ENCODE peak calls at places on chromosomes 7 and 10, in four cellular contexts. One of them, this sample, is unnamed.

GRCh38 chr7:18846765-18847215 is 270.6 kb downstream of the TWIST1 start:
- DNase-seq in GM12878: no peak
- DNase-seq in H1: no peak
- DNase-seq in K562: no peak
- DNase-seq in this sample: no peak

GRCh38 chr7:150402671-150403321 is 23.7 kb downstream of the ZNF775 start:
- DNase-seq in GM12878: no peak
- DNase-seq in K562: no peak
- DNase-seq in H1: no peak
- DNase-seq in this sample: no peak

GRCh38 chr10:21961847-21962246 is 41.7 kb downstream of the DNAJC1 start:
- DNase-seq in K562: peak; percentile 50
- DNase-seq in H1: no peak
- DNase-seq in GM12878: no peak
- DNase-seq in this sample: peak; percentile 10

GRCh38 chr7:41889040-41889439 is 186.2 kb upstream of the INHBA start:
- DNase-seq in K562: no peak
- DNase-seq in GM12878: no peak
- DNase-seq in H1: no peak
- DNase-seq in this sample: no peak

GRCh38 chr7:30920584-30921539 is 9.2 kb downstream of the AQP1 start:
- DNase-seq in H1: peak; percentile 37
- DNase-seq in K562: peak; percentile 67
- DNase-seq in GM12878: no peak
- DNase-seq in this sample: peak; percentile 49

GRCh38 chr7:84042110-84042539 is 152.5 kb downstream of the SEMA3A start:
- DNase-seq in H1: no peak
- DNase-seq in K562: no peak
- DNase-seq in GM12878: no peak
- DNase-seq in this sample: peak; percentile 84

GRCh38 chr7:135664046-135664589 is 1.8 kb downstream of the STMP1 start:
- DNase-seq in K562: peak; percentile 46
- DNase-seq in GM12878: no peak
- DNase-seq in H1: no peak
- DNase-seq in this sample: peak; percentile 72

GRCh38 chr7:28509256-28510021 is 97.1 kb downstream of the CREB5 start:
- DNase-seq in K562: no peak
- DNase-seq in GM12878: peak; percentile 45
- DNase-seq in H1: no peak
- DNase-seq in this sample: no peak

GRCh38 chr10:116026315-116026714 is 246.7 kb downstream of the GFRA1 start:
- DNase-seq in H1: no peak
- DNase-seq in GM12878: no peak
- DNase-seq in K562: no peak
- DNase-seq in this sample: no peak

GRCh38 chr7:95688931-95689453 is 83.4 kb upstream of the DYNC1I1 start:
- DNase-seq in K562: no peak
- DNase-seq in GM12878: no peak
- DNase-seq in H1: no peak
- DNase-seq in this sample: peak; percentile 1

GRCh38 chr7:24501452-24502134 is 71.7 kb upstream of the PALS2 start:
- DNase-seq in GM12878: no peak
- DNase-seq in K562: no peak
- DNase-seq in H1: no peak
- DNase-seq in this sample: no peak

GRCh38 chr10:30185916-30186315 is 126.5 kb upstream of the JCAD start:
- DNase-seq in K562: no peak
- DNase-seq in GM12878: no peak
- DNase-seq in H1: no peak
- DNase-seq in this sample: peak; percentile 90

GRCh38 chr10:6074489-6075301 is 12.5 kb upstream of the IL2RA start:
- DNase-seq in GM12878: no peak
- DNase-seq in H1: no peak
- DNase-seq in K562: no peak
- DNase-seq in this sample: peak; percentile 86

GRCh38 chr7:111855161-111855841 is 293.0 kb upstream of the IMMP2L start:
- DNase-seq in K562: no peak
- DNase-seq in H1: no peak
- DNase-seq in GM12878: peak; percentile 2
- DNase-seq in this sample: peak; percentile 79

GRCh38 chr7:117134885-117135552 is 181.7 kb downstream of the ST7 start:
- DNase-seq in GM12878: no peak
- DNase-seq in K562: no peak
- DNase-seq in H1: no peak
- DNase-seq in this sample: peak; percentile 57

GRCh38 chr10:75345738-75346137 is 55.8 kb downstream of the ZNF503 start:
- DNase-seq in H1: no peak
- DNase-seq in K562: no peak
- DNase-seq in GM12878: no peak
- DNase-seq in this sample: no peak

GRCh38 chr7:30206942-30207341 is 72.2 kb downstream of the MTURN start:
- DNase-seq in K562: no peak
- DNase-seq in GM12878: no peak
- DNase-seq in H1: no peak
- DNase-seq in this sample: no peak

GRCh38 chr7:42138691-42139090 is 98.3 kb downstream of the GLI3 start:
- DNase-seq in K562: no peak
- DNase-seq in GM12878: no peak
- DNase-seq in H1: peak; percentile 53
- DNase-seq in this sample: no peak

GRCh38 chr7:7982904-7983303 is 14.3 kb downstream of the GLCCI1 start:
- DNase-seq in GM12878: no peak
- DNase-seq in K562: no peak
- DNase-seq in H1: no peak
- DNase-seq in this sample: no peak

GRCh38 chr7:43038229-43038628 is 74.2 kb upstream of the HECW1 start:
- DNase-seq in H1: no peak
- DNase-seq in GM12878: no peak
- DNase-seq in K562: no peak
- DNase-seq in this sample: peak; percentile 73

GRCh38 chr7:45937301-45937700 is 16.2 kb upstream of the IGFBP3 start:
- DNase-seq in H1: no peak
- DNase-seq in GM12878: no peak
- DNase-seq in K562: no peak
- DNase-seq in this sample: no peak

GRCh38 chr7:92835851-92836488 is 403 bp downstream of the CDK6 start:
- DNase-seq in H1: peak; percentile 50
- DNase-seq in K562: peak; percentile 77
- DNase-seq in GM12878: no peak
- DNase-seq in this sample: no peak

GRCh38 chr10:50279489-50279888 is 28.2 kb upstream of the ASAH2 start:
- DNase-seq in H1: no peak
- DNase-seq in GM12878: no peak
- DNase-seq in K562: peak; percentile 63
- DNase-seq in this sample: no peak

GRCh38 chr10:110821508-110821907 is 50.2 kb upstream of the PDCD4 start:
- DNase-seq in H1: no peak
- DNase-seq in GM12878: no peak
- DNase-seq in K562: no peak
- DNase-seq in this sample: no peak

GRCh38 chr7:43077732-43078391 is 34.6 kb upstream of the HECW1 start:
- DNase-seq in H1: no peak
- DNase-seq in GM12878: no peak
- DNase-seq in K562: peak; percentile 56
- DNase-seq in this sample: peak; percentile 18

GRCh38 chr7:117152213-117153007 is 170.4 kb downstream of the WNT2 start:
- DNase-seq in GM12878: no peak
- DNase-seq in H1: no peak
- DNase-seq in K562: no peak
- DNase-seq in this sample: no peak

GRCh38 chr10:968546-969199 is 19.6 kb upstream of the GTPBP4 start:
- DNase-seq in H1: no peak
- DNase-seq in K562: no peak
- DNase-seq in GM12878: no peak
- DNase-seq in this sample: no peak

GRCh38 chr10:93997546-93997945 is 3.8 kb downstream of the PLCE1 start:
- DNase-seq in H1: no peak
- DNase-seq in K562: no peak
- DNase-seq in GM12878: no peak
- DNase-seq in this sample: no peak

GRCh38 chr10:32139223-32140073 is 83.2 kb upstream of the KIF5B start:
- DNase-seq in K562: peak; percentile 87
- DNase-seq in H1: peak; percentile 79
- DNase-seq in GM12878: no peak
- DNase-seq in this sample: peak; percentile 94
- TF ChIP-seq CHD1 in K562: no peak
- TF ChIP-seq CHD1 in H1: no peak
- TF ChIP-seq CHD1 in GM12878: no peak
- TF ChIP-seq CHD1 in this sample: no peak

DNA sequence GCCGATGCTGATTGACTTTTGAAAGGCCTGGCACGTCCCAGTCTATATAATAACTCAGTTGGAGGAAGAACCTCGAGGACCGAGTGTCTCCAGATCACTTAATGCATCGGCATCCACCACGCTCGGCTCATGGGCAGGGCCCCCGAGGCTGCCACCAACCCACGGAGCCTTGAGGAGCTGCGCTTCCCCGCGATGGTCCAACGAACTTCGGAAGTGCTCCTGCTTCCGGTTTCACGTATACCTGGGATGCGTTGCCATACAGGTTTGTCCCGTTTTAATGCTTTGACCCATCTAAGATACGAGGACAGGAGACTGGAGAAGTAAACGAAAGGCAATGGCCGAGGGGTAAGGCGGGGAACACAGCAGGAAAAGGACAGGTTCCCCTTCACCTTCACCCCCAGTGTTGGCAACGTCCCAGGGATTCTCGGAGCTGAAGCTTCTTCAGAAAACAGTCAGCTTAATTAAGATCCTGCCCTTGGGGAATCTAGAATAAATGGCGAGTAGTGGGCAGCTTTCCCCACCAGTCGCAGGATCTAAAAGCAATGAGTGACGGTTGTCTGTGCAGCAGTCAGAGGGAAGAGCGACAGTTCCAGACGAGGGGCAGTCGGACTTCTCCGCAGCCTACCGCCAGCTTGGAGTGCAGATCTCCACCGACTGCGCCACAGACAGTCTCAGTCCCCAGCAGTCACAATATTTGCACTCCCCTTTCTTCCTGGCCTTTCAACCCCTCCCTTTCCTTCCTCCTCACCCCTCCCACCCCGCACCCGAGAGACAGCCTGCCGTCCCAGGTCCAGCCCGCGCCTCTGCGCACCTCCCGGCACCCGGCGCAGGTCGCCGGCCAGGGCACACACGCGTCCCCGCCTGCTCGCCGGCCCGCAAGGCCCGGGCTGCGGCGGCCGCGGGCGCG is 10.7 kb upstream of the SP8 start:
- DNase-seq in K562: no peak
- DNase-seq in GM12878: no peak
- DNase-seq in H1: peak; percentile 68
- DNase-seq in this sample: no peak
- TF ChIP-seq CHD1 in K562: no peak
- TF ChIP-seq CHD1 in GM12878: no peak
- TF ChIP-seq CHD1 in H1: no peak
- TF ChIP-seq CHD1 in this sample: no peak

GRCh38 chr7:98354511-98355249 is 46.2 kb downstream of the BAIAP2L1 start:
- DNase-seq in K562: no peak
- DNase-seq in H1: no peak
- DNase-seq in GM12878: no peak
- DNase-seq in this sample: peak; percentile 82
- TF ChIP-seq CHD1 in K562: no peak
- TF ChIP-seq CHD1 in H1: no peak
- TF ChIP-seq CHD1 in GM12878: no peak
- TF ChIP-seq CHD1 in this sample: no peak

GRCh38 chr7:99407849-99408346 is 499 bp downstream of the PDAP1 start:
- DNase-seq in K562: no peak
- DNase-seq in GM12878: no peak
- DNase-seq in H1: no peak
- DNase-seq in this sample: peak; percentile 86
- TF ChIP-seq CHD1 in K562: no peak
- TF ChIP-seq CHD1 in GM12878: no peak
- TF ChIP-seq CHD1 in H1: no peak
- TF ChIP-seq CHD1 in this sample: no peak

GRCh38 chr10:131693766-131694165 is 207.0 kb upstream of the PPP2R2D start:
- DNase-seq in H1: no peak
- DNase-seq in GM12878: no peak
- DNase-seq in K562: no peak
- DNase-seq in this sample: no peak
- TF ChIP-seq CHD1 in H1: no peak
- TF ChIP-seq CHD1 in GM12878: no peak
- TF ChIP-seq CHD1 in K562: no peak
- TF ChIP-seq CHD1 in this sample: no peak

DNA sequence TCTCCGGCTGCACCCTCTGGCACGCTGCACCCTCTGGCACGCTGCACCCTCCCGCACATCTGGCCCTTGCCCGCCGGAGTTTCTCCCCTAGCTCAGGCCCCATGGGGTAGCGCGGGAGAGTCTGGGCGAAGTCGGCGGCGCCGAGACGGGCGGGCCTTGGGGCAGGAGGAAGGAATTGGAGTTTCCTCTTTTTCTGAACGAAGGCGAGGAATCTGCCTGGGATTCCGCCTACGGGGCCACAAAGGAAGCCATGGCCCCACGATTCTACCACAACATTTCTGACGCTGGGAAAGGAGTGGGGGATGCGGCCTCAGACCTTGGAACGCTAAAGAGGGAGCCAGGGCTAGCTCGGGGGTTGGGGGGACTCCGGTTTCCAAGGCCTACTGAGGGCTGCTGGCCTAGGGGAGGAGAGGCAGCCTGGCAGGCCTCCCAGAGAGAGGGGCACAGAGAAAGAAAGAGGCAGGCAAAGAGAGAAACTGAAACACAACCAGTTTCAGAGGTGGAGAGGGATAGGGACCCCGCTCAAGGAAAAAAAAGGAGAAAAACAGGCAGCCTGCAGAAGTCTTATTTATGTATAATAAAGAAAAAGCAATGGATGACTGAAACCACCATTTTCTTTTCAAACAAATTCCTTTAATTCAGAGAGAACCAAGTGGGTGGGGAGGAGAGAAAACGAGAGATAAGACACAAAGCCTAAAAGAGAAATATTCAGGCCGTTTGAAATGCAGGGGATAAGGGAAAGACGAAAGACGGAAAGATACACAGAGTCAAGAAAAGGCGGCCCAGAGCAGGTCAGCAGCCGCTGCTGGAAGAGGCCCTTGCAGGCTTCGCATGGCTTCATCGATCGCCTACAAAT is 4.3 kb downstream of the TLX1 start:
- DNase-seq in GM12878: no peak
- DNase-seq in H1: no peak
- DNase-seq in K562: no peak
- DNase-seq in this sample: no peak
- TF ChIP-seq CHD1 in GM12878: no peak
- TF ChIP-seq CHD1 in H1: no peak
- TF ChIP-seq CHD1 in K562: no peak
- TF ChIP-seq CHD1 in this sample: no peak